ENCODE peak calls at places on chromosome 14, in nine cellular contexts. Z, F, G, X, R, H, U, A and P are unnamed samples.

GRCh38 chr14:23537351-23538048 is 14.1 kb downstream of the ZFHX2 start:
- DNase-seq in Z (peak), F (no peak), G (no peak), X (no peak), R (peak), H (no peak), U (no peak), A (no peak), P (no peak)

GRCh38 chr14:68951051-68951797 is 27.9 kb downstream of the ACTN1 start:
- DNase-seq in Z (no peak), F (no peak), G (no peak), X (peak), R (peak), H (no peak), U (no peak), A (no peak), P (peak)

GRCh38 chr14:89509891-89510290 is 92.9 kb upstream of the FOXN3 start:
- DNase-seq in Z (no peak), F (no peak), G (no peak), X (no peak), R (peak), H (no peak), U (no peak), A (no peak), P (no peak)

GRCh38 chr14:93999573-93999972 is 2.5 kb downstream of the CCDC197 start:
- DNase-seq in Z (no peak), F (no peak), G (no peak), X (no peak), R (no peak), H (no peak), U (no peak), A (no peak), P (no peak)

GRCh38 chr14:104930526-104931322 is 6.0 kb downstream of the PLD4 start:
- DNase-seq in Z (no peak), F (no peak), G (no peak), X (no peak), R (peak), H (no peak), U (no peak), A (no peak), P (no peak)

GRCh38 chr14:69376439-69376838 is 21.7 kb downstream of the ERH start:
- DNase-seq in Z (no peak), F (no peak), G (no peak), X (peak), R (peak), H (no peak), U (no peak), A (no peak), P (peak)

GRCh38 chr14:76084374-76084773 is 67.3 kb upstream of the GPATCH2L start:
- DNase-seq in Z (no peak), F (no peak), G (no peak), X (no peak), R (no peak), H (no peak), U (no peak), A (no peak), P (no peak)

GRCh38 chr14:102035914-102036313 is 50.9 kb downstream of the HSP90AA1 start:
- DNase-seq in Z (no peak), F (no peak), G (no peak), X (no peak), R (no peak), H (no peak), U (no peak), A (no peak), P (no peak)

GRCh38 chr14:30312214-30312613 is 246.7 kb upstream of the G2E3 start:
- DNase-seq in Z (no peak), F (no peak), G (no peak), X (no peak), R (no peak), H (no peak), U (no peak), A (no peak), P (no peak)

GRCh38 chr14:45156067-45156466 is 20.3 kb downstream of the FANCM start:
- DNase-seq in Z (no peak), F (no peak), G (no peak), X (no peak), R (no peak), H (no peak), U (no peak), A (no peak), P (no peak)

GRCh38 chr14:31902002-31902401 is 175.1 kb upstream of the ARHGAP5 start:
- DNase-seq in Z (no peak), F (no peak), G (no peak), X (no peak), R (no peak), H (no peak), U (no peak), A (no peak), P (no peak)

GRCh38 chr14:89336338-89336737 is 80.7 kb downstream of the FOXN3 start:
- DNase-seq in Z (no peak), F (no peak), G (no peak), X (no peak), R (no peak), H (no peak), U (no peak), A (no peak), P (no peak)

GRCh38 chr14:59306775-59307174 is 118.3 kb downstream of the DAAM1 start:
- DNase-seq in Z (no peak), F (no peak), G (no peak), X (peak), R (peak), H (no peak), U (no peak), A (peak), P (peak)

GRCh38 chr14:52402812-52403526 is 88.9 kb downstream of the PTGER2 start:
- DNase-seq in Z (no peak), F (peak), G (no peak), X (no peak), R (peak), H (no peak), U (no peak), A (no peak), P (no peak)

GRCh38 chr14:56378474-56378873 is 201.1 kb upstream of the TMEM260 start:
- DNase-seq in Z (no peak), F (no peak), G (no peak), X (peak), R (peak), H (no peak), U (no peak), A (peak), P (peak)

GRCh38 chr14:75877884-75878283 is 103.9 kb downstream of the TGFB3 start:
- DNase-seq in Z (peak), F (no peak), G (peak), X (no peak), R (no peak), H (no peak), U (no peak), A (no peak), P (no peak)

GRCh38 chr14:67698179-67698578 is 2.6 kb upstream of the RDH11 start:
- DNase-seq in Z (no peak), F (no peak), G (no peak), X (no peak), R (no peak), H (no peak), U (no peak), A (no peak), P (no peak)